ENCODE peak calls at places on chromosomes 12 and 14, in seven cellular contexts. One of them, this sample, is unnamed.

GRCh38 chr14:78611796-78612571 is 441.8 kb downstream of the NRXN3 start:
- DNase-seq in progenitor cell of endocrine pancreas: no peak
- DNase-seq in left ventricle myocardium inferior: no peak
- DNase-seq in RWPE1: no peak
- DNase-seq in ovary: no peak
- DNase-seq in cardiac fibroblast: no peak
- DNase-seq in H9: no peak
- DNase-seq in this sample: no peak

GRCh38 chr14:65222434-65222833 is 120.1 kb upstream of the MAX start:
- DNase-seq in progenitor cell of endocrine pancreas: no peak
- DNase-seq in left ventricle myocardium inferior: peak
- DNase-seq in RWPE1: peak
- DNase-seq in ovary: peak
- DNase-seq in cardiac fibroblast: peak
- DNase-seq in H9: peak
- DNase-seq in this sample: no peak

GRCh38 chr12:111596985-111597730 is 2.0 kb downstream of the ATXN2 start:
- DNase-seq in progenitor cell of endocrine pancreas: no peak
- DNase-seq in left ventricle myocardium inferior: peak
- DNase-seq in RWPE1: peak
- DNase-seq in ovary: peak
- DNase-seq in cardiac fibroblast: peak
- DNase-seq in H9: peak
- DNase-seq in this sample: no peak

GRCh38 chr12:54879579-54879978 is 25.3 kb downstream of the MUCL1 start:
- DNase-seq in progenitor cell of endocrine pancreas: no peak
- DNase-seq in left ventricle myocardium inferior: no peak
- DNase-seq in RWPE1: no peak
- DNase-seq in ovary: no peak
- DNase-seq in cardiac fibroblast: peak
- DNase-seq in H9: no peak
- DNase-seq in this sample: no peak

GRCh38 chr12:1530592-1531159 is 63.7 kb downstream of the FBXL14 start:
- DNase-seq in progenitor cell of endocrine pancreas: no peak
- DNase-seq in left ventricle myocardium inferior: no peak
- DNase-seq in RWPE1: no peak
- DNase-seq in ovary: no peak
- DNase-seq in cardiac fibroblast: no peak
- DNase-seq in H9: peak
- DNase-seq in this sample: no peak

GRCh38 chr14:80979951-80980350 is 24.5 kb downstream of the TSHR start:
- DNase-seq in progenitor cell of endocrine pancreas: no peak
- DNase-seq in left ventricle myocardium inferior: no peak
- DNase-seq in RWPE1: no peak
- DNase-seq in ovary: no peak
- DNase-seq in cardiac fibroblast: no peak
- DNase-seq in H9: no peak
- DNase-seq in this sample: no peak

GRCh38 chr12:65195387-65196055 is 26.1 kb downstream of the LEMD3 start:
- DNase-seq in progenitor cell of endocrine pancreas: no peak
- DNase-seq in left ventricle myocardium inferior: no peak
- DNase-seq in RWPE1: no peak
- DNase-seq in ovary: no peak
- DNase-seq in cardiac fibroblast: no peak
- DNase-seq in H9: no peak
- DNase-seq in this sample: no peak

GRCh38 chr12:77878901-77879300 is 48.2 kb downstream of the NAV3 start:
- DNase-seq in progenitor cell of endocrine pancreas: no peak
- DNase-seq in left ventricle myocardium inferior: no peak
- DNase-seq in RWPE1: no peak
- DNase-seq in ovary: no peak
- DNase-seq in cardiac fibroblast: no peak
- DNase-seq in H9: no peak
- DNase-seq in this sample: no peak

GRCh38 chr14:73311710-73312035 is 74.4 kb downstream of the PAPLN start:
- DNase-seq in progenitor cell of endocrine pancreas: no peak
- DNase-seq in left ventricle myocardium inferior: no peak
- DNase-seq in RWPE1: no peak
- DNase-seq in ovary: no peak
- DNase-seq in cardiac fibroblast: no peak
- DNase-seq in H9: no peak
- DNase-seq in this sample: no peak

GRCh38 chr12:31783996-31784645 is 55.3 kb upstream of the AMN1 start:
- DNase-seq in progenitor cell of endocrine pancreas: no peak
- DNase-seq in left ventricle myocardium inferior: no peak
- DNase-seq in RWPE1: no peak
- DNase-seq in ovary: no peak
- DNase-seq in cardiac fibroblast: peak
- DNase-seq in H9: no peak
- DNase-seq in this sample: no peak

GRCh38 chr12:131218291-131219172 is 264.8 kb downstream of the ADGRD1 start:
- DNase-seq in progenitor cell of endocrine pancreas: no peak
- DNase-seq in left ventricle myocardium inferior: no peak
- DNase-seq in RWPE1: no peak
- DNase-seq in ovary: no peak
- DNase-seq in cardiac fibroblast: no peak
- DNase-seq in H9: peak
- DNase-seq in this sample: no peak

GRCh38 chr14:69921052-69921451 is 41.8 kb downstream of the SMOC1 start:
- DNase-seq in progenitor cell of endocrine pancreas: no peak
- DNase-seq in left ventricle myocardium inferior: no peak
- DNase-seq in RWPE1: no peak
- DNase-seq in ovary: no peak
- DNase-seq in cardiac fibroblast: peak
- DNase-seq in H9: no peak
- DNase-seq in this sample: no peak

GRCh38 chr12:32918890-32919791 is 22.6 kb upstream of the PKP2 start:
- DNase-seq in progenitor cell of endocrine pancreas: no peak
- DNase-seq in left ventricle myocardium inferior: no peak
- DNase-seq in RWPE1: peak
- DNase-seq in ovary: peak
- DNase-seq in cardiac fibroblast: peak
- DNase-seq in H9: no peak
- DNase-seq in this sample: no peak

GRCh38 chr12:53965251-53966069 is 7.5 kb upstream of the HOXC11 start:
- DNase-seq in progenitor cell of endocrine pancreas: no peak
- DNase-seq in left ventricle myocardium inferior: no peak
- DNase-seq in RWPE1: no peak
- DNase-seq in ovary: no peak
- DNase-seq in cardiac fibroblast: no peak
- DNase-seq in H9: peak
- DNase-seq in this sample: no peak

GRCh38 chr12:52234226-52234810 is 1.3 kb downstream of the KRT7 start:
- DNase-seq in progenitor cell of endocrine pancreas: no peak
- DNase-seq in left ventricle myocardium inferior: no peak
- DNase-seq in RWPE1: peak
- DNase-seq in ovary: no peak
- DNase-seq in cardiac fibroblast: no peak
- DNase-seq in H9: no peak
- DNase-seq in this sample: no peak

GRCh38 chr14:91509083-91509877 is 830 bp downstream of the PPP4R3A start:
- DNase-seq in progenitor cell of endocrine pancreas: peak
- DNase-seq in left ventricle myocardium inferior: peak
- DNase-seq in RWPE1: peak
- DNase-seq in ovary: peak
- DNase-seq in cardiac fibroblast: peak
- DNase-seq in H9: peak
- DNase-seq in this sample: peak

GRCh38 chr12:48106574-48107251 is 834 bp upstream of the SENP1 start:
- DNase-seq in progenitor cell of endocrine pancreas: no peak
- DNase-seq in left ventricle myocardium inferior: no peak
- DNase-seq in RWPE1: no peak
- DNase-seq in ovary: no peak
- DNase-seq in cardiac fibroblast: no peak
- DNase-seq in H9: no peak
- DNase-seq in this sample: no peak

GRCh38 chr14:74035556-74035955 is 16.4 kb downstream of the BBOF1 start:
- DNase-seq in progenitor cell of endocrine pancreas: no peak
- DNase-seq in left ventricle myocardium inferior: no peak
- DNase-seq in RWPE1: no peak
- DNase-seq in ovary: no peak
- DNase-seq in cardiac fibroblast: peak
- DNase-seq in H9: no peak
- DNase-seq in this sample: no peak

GRCh38 chr12:124463341-124463861 is 104.0 kb downstream of the NCOR2 start:
- DNase-seq in progenitor cell of endocrine pancreas: no peak
- DNase-seq in left ventricle myocardium inferior: no peak
- DNase-seq in RWPE1: no peak
- DNase-seq in ovary: no peak
- DNase-seq in cardiac fibroblast: no peak
- DNase-seq in H9: no peak
- DNase-seq in this sample: no peak

GRCh38 chr14:53571990-53572389 is 384.6 kb downstream of the BMP4 start:
- DNase-seq in progenitor cell of endocrine pancreas: no peak
- DNase-seq in left ventricle myocardium inferior: no peak
- DNase-seq in RWPE1: no peak
- DNase-seq in ovary: no peak
- DNase-seq in cardiac fibroblast: no peak
- DNase-seq in H9: peak
- DNase-seq in this sample: no peak

GRCh38 chr12:14545144-14546124 is 22.2 kb downstream of the PLBD1 start:
- DNase-seq in progenitor cell of endocrine pancreas: no peak
- DNase-seq in left ventricle myocardium inferior: no peak
- DNase-seq in RWPE1: no peak
- DNase-seq in ovary: no peak
- DNase-seq in cardiac fibroblast: no peak
- DNase-seq in H9: no peak
- DNase-seq in this sample: no peak

DNA sequence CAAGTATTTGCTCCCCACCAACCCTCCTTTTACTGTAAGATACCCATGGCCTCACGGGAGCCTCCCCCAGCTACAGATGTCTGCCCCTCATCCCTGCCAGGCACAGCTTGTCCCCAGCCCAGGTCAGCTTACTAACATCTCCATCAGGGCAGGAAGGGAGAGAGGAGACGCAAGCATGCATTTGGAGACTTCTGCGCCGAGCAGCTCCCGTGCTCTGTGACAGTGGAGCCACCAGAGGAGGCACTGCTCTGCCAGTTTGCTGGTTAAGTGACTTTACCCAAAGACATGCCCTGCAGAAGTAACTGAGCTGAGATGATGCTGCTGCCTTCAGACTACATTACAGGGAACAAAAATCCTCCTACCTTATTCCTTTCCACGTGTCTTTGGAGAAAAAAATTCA is 133.4 kb downstream of the ESRRB start:
- DNase-seq in progenitor cell of endocrine pancreas: no peak
- DNase-seq in left ventricle myocardium inferior: no peak
- DNase-seq in RWPE1: no peak
- DNase-seq in ovary: no peak
- DNase-seq in cardiac fibroblast: no peak
- DNase-seq in H9: no peak
- DNase-seq in this sample: no peak
- TF ChIP-seq CTCF in progenitor cell of endocrine pancreas: no peak
- TF ChIP-seq CTCF in left ventricle myocardium inferior: no peak
- TF ChIP-seq CTCF in RWPE1: no peak
- TF ChIP-seq CTCF in ovary: no peak
- TF ChIP-seq CTCF in cardiac fibroblast: no peak
- TF ChIP-seq CTCF in H9: no peak
- TF ChIP-seq CTCF in this sample: no peak

DNA sequence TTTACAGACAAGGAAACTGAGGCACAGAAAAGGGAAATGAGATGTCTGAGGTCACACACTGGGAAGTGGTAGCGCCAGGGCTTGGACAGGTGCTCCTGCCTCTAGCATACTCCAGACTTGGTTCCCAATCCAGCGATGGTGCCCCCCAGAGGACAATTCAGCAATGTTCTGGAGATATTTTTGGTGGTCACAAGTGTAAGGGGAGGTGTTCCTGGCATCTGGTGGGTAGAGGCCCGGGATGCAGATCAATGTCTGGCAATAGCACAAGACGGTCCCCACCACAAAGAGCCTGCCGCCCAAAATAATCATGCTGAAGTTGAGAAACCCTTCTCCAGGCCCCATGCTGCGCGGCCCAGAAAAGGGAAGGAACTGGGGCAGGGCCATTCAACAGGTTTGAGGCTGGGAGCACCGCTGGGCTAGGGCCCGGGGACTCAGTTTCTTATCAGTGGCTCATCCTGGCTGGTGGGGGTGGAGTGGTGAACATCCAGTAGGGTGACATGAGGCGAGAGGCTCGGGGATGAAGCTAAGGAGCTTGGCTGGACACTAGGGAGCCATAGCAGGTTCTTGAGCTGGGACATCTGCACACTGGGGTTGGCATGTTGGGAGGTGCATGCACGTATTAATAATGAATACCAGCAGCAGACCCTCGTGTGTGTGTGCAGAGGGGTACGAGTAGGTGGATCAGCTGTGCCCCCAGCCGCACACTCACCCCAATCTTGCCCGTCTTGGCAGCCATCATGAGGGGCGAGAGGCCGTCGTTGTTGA is 35.1 kb downstream of the TRPV4 start:
- DNase-seq in progenitor cell of endocrine pancreas: no peak
- DNase-seq in left ventricle myocardium inferior: no peak
- DNase-seq in RWPE1: no peak
- DNase-seq in ovary: no peak
- DNase-seq in cardiac fibroblast: no peak
- DNase-seq in H9: peak
- DNase-seq in this sample: no peak
- TF ChIP-seq CTCF in progenitor cell of endocrine pancreas: peak
- TF ChIP-seq CTCF in left ventricle myocardium inferior: peak
- TF ChIP-seq CTCF in RWPE1: no peak
- TF ChIP-seq CTCF in ovary: no peak
- TF ChIP-seq CTCF in cardiac fibroblast: peak
- TF ChIP-seq CTCF in H9: peak
- TF ChIP-seq CTCF in this sample: peak

GRCh38 chr12:50914872-50915484 is 37.4 kb upstream of the HIGD1C start:
- DNase-seq in progenitor cell of endocrine pancreas: no peak
- DNase-seq in left ventricle myocardium inferior: no peak
- DNase-seq in RWPE1: no peak
- DNase-seq in ovary: no peak
- DNase-seq in cardiac fibroblast: no peak
- DNase-seq in H9: no peak
- DNase-seq in this sample: no peak
- TF ChIP-seq CTCF in progenitor cell of endocrine pancreas: no peak
- TF ChIP-seq CTCF in left ventricle myocardium inferior: no peak
- TF ChIP-seq CTCF in RWPE1: no peak
- TF ChIP-seq CTCF in ovary: no peak
- TF ChIP-seq CTCF in cardiac fibroblast: no peak
- TF ChIP-seq CTCF in H9: no peak
- TF ChIP-seq CTCF in this sample: no peak

DNA sequence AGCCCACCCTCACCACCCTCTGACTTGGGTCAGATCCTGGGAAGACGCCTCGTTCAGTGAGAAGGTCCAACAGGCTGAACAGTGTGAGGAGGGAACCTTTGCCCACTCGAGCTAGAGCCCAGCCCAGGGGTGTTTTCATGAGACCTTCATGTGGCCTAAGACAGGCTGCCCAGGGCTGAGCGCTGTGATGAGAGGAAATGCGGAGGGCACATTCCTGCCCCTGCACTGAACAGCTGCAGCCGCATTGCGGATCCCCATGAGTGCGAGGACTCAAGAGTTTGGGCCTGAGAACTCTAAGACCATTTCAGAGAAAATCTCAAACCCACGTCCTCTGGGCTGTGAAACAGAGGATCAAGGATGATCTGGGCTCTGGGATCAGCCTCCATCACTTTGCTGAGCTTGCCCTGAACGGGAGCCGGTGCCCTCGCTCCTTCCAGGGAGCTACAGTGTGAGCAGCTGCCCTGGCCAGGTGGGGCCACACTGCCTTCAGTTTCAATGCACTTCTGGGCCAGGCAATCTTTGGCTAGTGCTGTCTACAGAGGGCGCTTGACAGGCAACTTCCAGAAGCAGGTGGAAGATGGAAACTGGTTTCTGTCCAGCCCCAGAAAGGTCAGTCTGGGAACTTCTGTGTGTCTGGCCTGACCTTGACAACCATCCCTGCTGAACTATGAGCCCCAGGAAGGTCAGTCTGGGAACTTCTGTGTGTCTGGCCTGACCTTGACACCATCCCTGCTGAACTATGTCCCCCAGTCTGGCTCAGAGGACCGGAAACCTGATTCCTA is 43.5 kb upstream of the P2RX7 start:
- DNase-seq in progenitor cell of endocrine pancreas: no peak
- DNase-seq in left ventricle myocardium inferior: no peak
- DNase-seq in RWPE1: no peak
- DNase-seq in ovary: no peak
- DNase-seq in cardiac fibroblast: no peak
- DNase-seq in H9: peak
- DNase-seq in this sample: no peak
- TF ChIP-seq CTCF in progenitor cell of endocrine pancreas: no peak
- TF ChIP-seq CTCF in left ventricle myocardium inferior: no peak
- TF ChIP-seq CTCF in RWPE1: no peak
- TF ChIP-seq CTCF in ovary: no peak
- TF ChIP-seq CTCF in cardiac fibroblast: no peak
- TF ChIP-seq CTCF in H9: peak
- TF ChIP-seq CTCF in this sample: no peak